ENCODE peak calls at places on chromosome 22, in seven cellular contexts. One of them, this sample, is unnamed.

GRCh38 chr22:20033045-20033706 is 12.3 kb downstream of the TANGO2 start:
- DNase-seq in omental fat pad: no peak
- DNase-seq in GM23248: no peak
- DNase-seq in head of caudate nucleus: peak
- DNase-seq in T-cell: no peak
- DNase-seq in activated CD8-positive, alpha-beta memory T cell treated with anti-CD3 and anti-CD28 coated beads for 24 hours: no peak
- DNase-seq in immature natural killer cell: no peak
- DNase-seq in this sample: no peak

GRCh38 chr22:27834364-27835185 is 33.0 kb upstream of the MN1 start:
- DNase-seq in T-cell: no peak
- DNase-seq in head of caudate nucleus: no peak
- DNase-seq in GM23248: no peak
- DNase-seq in immature natural killer cell: no peak
- DNase-seq in omental fat pad: no peak
- DNase-seq in activated CD8-positive, alpha-beta memory T cell treated with anti-CD3 and anti-CD28 coated beads for 24 hours: no peak
- DNase-seq in this sample: no peak

GRCh38 chr22:46055176-46055850 is 78.4 kb upstream of the WNT7B start:
- DNase-seq in head of caudate nucleus: no peak
- DNase-seq in activated CD8-positive, alpha-beta memory T cell treated with anti-CD3 and anti-CD28 coated beads for 24 hours: no peak
- DNase-seq in T-cell: no peak
- DNase-seq in immature natural killer cell: peak
- DNase-seq in GM23248: peak
- DNase-seq in omental fat pad: peak
- DNase-seq in this sample: no peak

GRCh38 chr22:43829448-43829821 is 17.3 kb upstream of the EFCAB6 start:
- DNase-seq in immature natural killer cell: no peak
- DNase-seq in GM23248: peak
- DNase-seq in T-cell: no peak
- DNase-seq in activated CD8-positive, alpha-beta memory T cell treated with anti-CD3 and anti-CD28 coated beads for 24 hours: no peak
- DNase-seq in omental fat pad: no peak
- DNase-seq in head of caudate nucleus: no peak
- DNase-seq in this sample: no peak

GRCh38 chr22:49658902-49659280 is 168.8 kb downstream of the BRD1 start:
- DNase-seq in immature natural killer cell: no peak
- DNase-seq in T-cell: no peak
- DNase-seq in GM23248: no peak
- DNase-seq in omental fat pad: no peak
- DNase-seq in activated CD8-positive, alpha-beta memory T cell treated with anti-CD3 and anti-CD28 coated beads for 24 hours: no peak
- DNase-seq in head of caudate nucleus: no peak
- DNase-seq in this sample: no peak

GRCh38 chr22:23722168-23722567 is 28.7 kb downstream of the ZNF70 start:
- DNase-seq in head of caudate nucleus: no peak
- DNase-seq in T-cell: no peak
- DNase-seq in omental fat pad: no peak
- DNase-seq in GM23248: no peak
- DNase-seq in activated CD8-positive, alpha-beta memory T cell treated with anti-CD3 and anti-CD28 coated beads for 24 hours: no peak
- DNase-seq in immature natural killer cell: no peak
- DNase-seq in this sample: no peak

GRCh38 chr22:22168190-22168940 is 76.2 kb upstream of the VPREB1 start:
- DNase-seq in head of caudate nucleus: no peak
- DNase-seq in T-cell: no peak
- DNase-seq in immature natural killer cell: no peak
- DNase-seq in GM23248: peak
- DNase-seq in activated CD8-positive, alpha-beta memory T cell treated with anti-CD3 and anti-CD28 coated beads for 24 hours: peak
- DNase-seq in omental fat pad: no peak
- DNase-seq in this sample: no peak

GRCh38 chr22:50274311-50274710 is 4.1 kb upstream of the MAPK11 start:
- DNase-seq in T-cell: no peak
- DNase-seq in head of caudate nucleus: peak
- DNase-seq in activated CD8-positive, alpha-beta memory T cell treated with anti-CD3 and anti-CD28 coated beads for 24 hours: no peak
- DNase-seq in omental fat pad: no peak
- DNase-seq in GM23248: peak
- DNase-seq in immature natural killer cell: peak
- DNase-seq in this sample: no peak

This sample was measured in foreskin melanocyte.